ENCODE peak calls at places on chromosome 7, in five cellular contexts. S, V, R, D and F are unnamed samples.

GRCh38 chr7:75689246-75690099 is 49.3 kb downstream of the HIP1 start:
- DNase-seq in R (peak; percentile 22), V (no peak), S (no peak), D (no peak), F (no peak)

GRCh38 chr7:143405158-143405557 is 3.5 kb downstream of the EPHA1 start:
- DNase-seq in V (no peak), R (no peak), D (no peak), S (peak; percentile 62), F (no peak)

GRCh38 chr7:143367972-143368371 is 5.5 kb upstream of the FAM131B start:
- DNase-seq in R (no peak), D (peak; percentile 77), S (no peak), V (peak; percentile 41), F (no peak)

GRCh38 chr7:29987083-29987482 is 2.5 kb downstream of the SCRN1 start:
- DNase-seq in R (no peak), D (no peak), V (peak; percentile 35), S (no peak), F (no peak)

GRCh38 chr7:29970158-29970557 is 19.4 kb downstream of the SCRN1 start:
- DNase-seq in V (no peak), S (no peak), R (no peak), D (no peak), F (no peak)

GRCh38 chr7:102872460-102872859 is 40.3 kb upstream of the LRRC17 start:
- DNase-seq in S (no peak), V (peak; percentile 92), R (no peak), D (peak; percentile 76), F (peak; percentile 46)

GRCh38 chr7:92969061-92969460 is 132.7 kb upstream of the CDK6 start:
- DNase-seq in V (no peak), S (no peak), R (no peak), D (no peak), F (no peak)

GRCh38 chr7:80392229-80393169 is 119.4 kb downstream of the GNAT3 start:
- DNase-seq in V (peak; percentile 55), R (peak; percentile 17), S (no peak), D (peak; percentile 11), F (peak; percentile 18)

GRCh38 chr7:115230882-115231508 is 309.1 kb downstream of the MDFIC start:
- DNase-seq in D (peak; percentile 95), V (peak; percentile 95), S (peak; percentile 6), R (peak; percentile 42), F (peak; percentile 77)

GRCh38 chr7:40829201-40829600 is 694.4 kb downstream of the SUGCT start:
- DNase-seq in V (no peak), R (no peak), D (no peak), S (no peak), F (no peak)

GRCh38 chr7:108442039-108442568 is 14.1 kb downstream of the NRCAM start:
- DNase-seq in S (no peak), D (peak; percentile 71), V (no peak), R (no peak), F (peak; percentile 74)

GRCh38 chr7:138913783-138914182 is 67.4 kb downstream of the KIAA1549 start:
- DNase-seq in D (no peak), S (no peak), R (no peak), V (no peak), F (no peak)

GRCh38 chr7:98244871-98245270 is 7.2 kb downstream of the TECPR1 start:
- DNase-seq in D (no peak), S (no peak), R (no peak), V (no peak), F (no peak)

GRCh38 chr7:148856035-148856881 is 27.8 kb downstream of the EZH2 start:
- DNase-seq in S (peak; percentile 29), V (no peak), R (peak; percentile 65), D (peak; percentile 21), F (peak; percentile 30)

GRCh38 chr7:24884401-24884800 is 95.6 kb downstream of the OSBPL3 start:
- DNase-seq in S (no peak), V (no peak), R (no peak), D (no peak), F (no peak)

GRCh38 chr7:120856621-120857352 is 1.2 kb downstream of the TSPAN12 start:
- DNase-seq in S (peak; percentile 33), R (peak; percentile 29), V (peak; percentile 1), D (peak; percentile 2), F (no peak)

GRCh38 chr7:24756545-24756988 is 697 bp downstream of the GSDME start:
- DNase-seq in R (no peak), D (no peak), V (peak; percentile 24), S (no peak), F (peak; percentile 40)

DNA sequence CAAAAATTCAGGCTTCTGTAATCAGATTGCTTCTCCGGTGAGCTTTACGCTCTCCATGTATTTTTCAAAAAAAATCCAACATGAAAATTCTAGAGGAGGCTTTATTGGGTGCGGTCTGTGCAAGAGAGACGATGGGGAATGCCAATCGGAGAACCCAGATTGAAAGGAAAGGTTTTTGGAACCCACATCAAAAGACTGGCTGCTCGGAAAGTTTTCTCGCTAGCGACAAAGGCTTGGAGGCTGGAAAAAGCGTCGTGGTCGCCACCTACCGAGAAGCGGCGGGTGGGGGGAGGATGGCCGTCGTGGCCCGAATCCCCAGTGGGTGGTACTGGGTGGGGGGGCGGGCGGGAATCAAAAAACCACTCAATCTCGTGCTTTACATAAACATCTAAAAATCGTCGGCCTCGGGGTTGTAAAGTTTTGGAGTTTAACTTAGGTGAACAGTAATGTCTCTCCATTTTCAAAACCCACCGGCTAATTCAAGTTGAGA is 1.1 kb upstream of the GTF2I start:
- DNase-seq in S (peak; percentile 68), R (peak; percentile 79), V (peak; percentile 22), D (peak; percentile 20), F (no peak)
- TF ChIP-seq CTCF in S (no peak), R (no peak), V (no peak), D (no peak), F (peak; percentile 15)

GRCh38 chr7:67636363-67637355 is 640.0 kb downstream of the TYW1 start:
- DNase-seq in D (no peak), S (no peak), V (no peak), R (no peak), F (no peak)
- TF ChIP-seq CTCF in D (no peak), S (no peak), V (no peak), R (no peak), F (no peak)

DNA sequence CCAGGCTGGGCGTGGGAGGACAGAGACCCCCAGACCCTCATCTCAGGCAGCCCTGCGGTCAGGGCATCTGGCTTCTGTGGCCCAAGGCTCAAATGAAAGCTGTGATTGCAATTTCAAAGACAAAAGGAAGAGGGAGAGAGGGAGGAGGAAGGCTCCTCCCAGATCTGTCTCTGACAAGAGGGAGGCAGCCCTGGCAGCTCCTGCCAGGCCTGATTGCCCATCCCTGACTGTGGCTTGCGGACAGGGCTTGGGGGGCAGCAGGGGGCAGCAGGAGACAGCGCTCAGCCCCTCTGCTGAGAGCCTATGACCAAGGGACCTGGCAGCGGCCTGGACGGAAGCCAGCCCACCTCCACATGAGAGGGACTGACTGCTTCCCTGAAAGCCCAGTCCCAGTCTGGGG is 91.8 kb downstream of the PTPRN2 start:
- DNase-seq in S (no peak), R (peak; percentile 82), D (no peak), V (no peak), F (peak; percentile 23)
- TF ChIP-seq CTCF in S (no peak), R (peak; percentile 45), D (no peak), V (no peak), F (peak; percentile 11)

DNA sequence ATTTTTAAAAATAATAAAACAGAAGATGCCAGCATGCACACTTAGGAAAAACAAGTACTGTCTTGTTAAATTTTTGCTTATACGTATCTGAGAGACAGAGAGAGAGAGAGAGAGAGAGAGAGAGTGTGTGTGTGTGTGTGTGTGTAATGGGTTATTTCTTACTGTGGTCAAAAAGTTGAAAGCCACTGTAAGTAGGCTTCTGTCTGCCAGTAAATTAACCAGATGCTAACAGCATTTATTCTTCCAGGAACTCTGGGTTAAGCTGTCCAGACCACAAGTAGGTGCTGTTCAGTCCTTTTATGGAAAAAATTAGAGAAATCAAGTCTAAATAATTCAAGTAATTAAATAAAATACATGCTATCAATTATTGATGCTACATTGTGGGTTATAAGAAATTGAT is 39.7 kb downstream of the RNF32 start:
- DNase-seq in S (no peak), D (peak; percentile 23), R (no peak), V (no peak), F (no peak)
- TF ChIP-seq CTCF in S (no peak), D (no peak), R (no peak), V (peak; percentile 22), F (no peak)

GRCh38 chr7:135337506-135337905 is 103.9 kb downstream of the STRA8 start:
- DNase-seq in S (no peak), R (no peak), D (no peak), V (no peak), F (no peak)

GRCh38 chr7:135338151-135338550 is 104.5 kb downstream of the STRA8 start:
- DNase-seq in R (peak; percentile 17), D (no peak), S (no peak), V (no peak), F (no peak)

GRCh38 chr7:135343361-135343760 is 109.7 kb downstream of the STRA8 start:
- DNase-seq in D (no peak), V (no peak), R (no peak), S (no peak), F (no peak)

GRCh38 chr7:135342887-135343286 is 109.2 kb downstream of the STRA8 start:
- DNase-seq in V (no peak), D (no peak), R (no peak), S (peak; percentile 77), F (no peak)

GRCh38 chr7:135341049-135341448 is 107.4 kb downstream of the STRA8 start:
- DNase-seq in R (peak; percentile 19), V (no peak), D (no peak), S (no peak), F (no peak)
- TF ChIP-seq CTCF in R (no peak), V (no peak), D (no peak), S (no peak), F (no peak)

GRCh38 chr7:117873056-117873932 is at the start of gene CTTNBP2:
- DNase-seq in R (no peak), V (no peak), S (peak; percentile 33), D (peak; percentile 30), F (peak; percentile 15)

GRCh38 chr7:117871401-117871777 is 1.9 kb downstream of the CTTNBP2 start:
- DNase-seq in D (no peak), S (no peak), R (no peak), V (no peak), F (no peak)

GRCh38 chr7:117873933-117874530 is 791 bp upstream of the CTTNBP2 start:
- DNase-seq in S (no peak), V (no peak), D (no peak), R (no peak), F (no peak)

GRCh38 chr7:117871778-117872538 is 1.3 kb downstream of the CTTNBP2 start:
- DNase-seq in D (no peak), R (no peak), V (no peak), S (no peak), F (no peak)

GRCh38 chr7:117872565-117873055 is 631 bp downstream of the CTTNBP2 start:
- DNase-seq in D (no peak), R (no peak), S (peak; percentile 5), V (no peak), F (no peak)
- TF ChIP-seq CTCF in D (no peak), R (no peak), S (no peak), V (no peak), F (no peak)